ENCODE peak calls at places on chromosomes 13 and 19, in five cellular contexts. H is sigmoid colon, P is type B pancreatic cell, I is AG10803, A is endothelial cell. D is an unnamed sample.

GRCh38 chr13:25225970-25226369 is 53.9 kb upstream of the AMER2 start:
- DNase-seq in I (no peak), P (no peak), H (no peak), A (no peak), D (no peak)

GRCh38 chr13:24280722-24281121 is 28.7 kb upstream of the C1QTNF9 start:
- DNase-seq in A (no peak), H (no peak), P (no peak), I (no peak), D (no peak)

GRCh38 chr13:90302113-90302512 is 1045.4 kb upstream of the MIR17HG start:
- DNase-seq in A (no peak), P (no peak), I (peak), H (no peak), D (no peak)

GRCh38 chr19:4662812-4663211 is 7.3 kb downstream of the MYDGF start:
- DNase-seq in A (no peak), H (no peak), P (no peak), I (no peak), D (no peak)

GRCh38 chr13:109274188-109274821 is 512.1 kb downstream of the IRS2 start:
- DNase-seq in H (no peak), A (no peak), I (peak), P (no peak), D (no peak)

GRCh38 chr13:74641586-74641985 is 507.4 kb upstream of the KLF12 start:
- DNase-seq in I (peak), P (no peak), H (no peak), A (no peak), D (no peak)

GRCh38 chr13:45339867-45340266 is 1.1 kb downstream of the TPT1 start:
- DNase-seq in I (no peak), A (no peak), H (no peak), P (no peak), D (no peak)

GRCh38 chr13:40113644-40114304 is 458.3 kb downstream of the COG6 start:
- DNase-seq in H (no peak), P (no peak), I (peak), A (no peak), D (no peak)

GRCh38 chr19:31232871-31233270 is 116.4 kb downstream of the TSHZ3 start:
- DNase-seq in H (no peak), A (no peak), P (no peak), I (peak), D (no peak)

GRCh38 chr13:110551284-110551683 is 10.2 kb downstream of the RAB20 start:
- DNase-seq in I (no peak), A (no peak), P (no peak), H (no peak), D (no peak)

GRCh38 chr13:47521895-47522487 is 479.1 kb downstream of the SUCLA2 start:
- DNase-seq in A (no peak), I (no peak), H (no peak), P (no peak), D (no peak)

GRCh38 chr13:111360452-111360851 is 40.0 kb downstream of the TEX29 start:
- DNase-seq in H (no peak), I (no peak), A (no peak), P (no peak), D (no peak)

GRCh38 chr19:29457413-29457812 is 68.4 kb upstream of the VSTM2B start:
- DNase-seq in I (no peak), P (peak), H (no peak), A (no peak), D (no peak)

GRCh38 chr13:51923983-51924539 is 62.3 kb downstream of the CCDC70 start:
- DNase-seq in A (peak), I (no peak), H (no peak), P (peak), D (no peak)

GRCh38 chr13:110106726-110107125 is 200.2 kb downstream of the COL4A1 start:
- DNase-seq in P (no peak), H (peak), I (peak), A (no peak), D (no peak)

GRCh38 chr19:34241513-34242337 is 12.6 kb upstream of the GARRE1 start:
- DNase-seq in I (no peak), P (peak), A (peak), H (no peak), D (peak)

GRCh38 chr13:34756572-34756971 is 185.5 kb upstream of the NBEA start:
- DNase-seq in H (no peak), A (no peak), I (no peak), P (no peak), D (no peak)

GRCh38 chr13:26873174-26873698 is 112.7 kb upstream of the GPR12 start:
- DNase-seq in H (no peak), A (no peak), I (no peak), P (no peak), D (no peak)

GRCh38 chr13:26867451-26868067 is 107.0 kb upstream of the GPR12 start:
- DNase-seq in H (no peak), A (peak), I (peak), P (no peak), D (no peak)

GRCh38 chr13:26878465-26878864 is 117.9 kb upstream of the GPR12 start:
- DNase-seq in I (no peak), H (no peak), A (no peak), P (no peak), D (no peak)

DNA sequence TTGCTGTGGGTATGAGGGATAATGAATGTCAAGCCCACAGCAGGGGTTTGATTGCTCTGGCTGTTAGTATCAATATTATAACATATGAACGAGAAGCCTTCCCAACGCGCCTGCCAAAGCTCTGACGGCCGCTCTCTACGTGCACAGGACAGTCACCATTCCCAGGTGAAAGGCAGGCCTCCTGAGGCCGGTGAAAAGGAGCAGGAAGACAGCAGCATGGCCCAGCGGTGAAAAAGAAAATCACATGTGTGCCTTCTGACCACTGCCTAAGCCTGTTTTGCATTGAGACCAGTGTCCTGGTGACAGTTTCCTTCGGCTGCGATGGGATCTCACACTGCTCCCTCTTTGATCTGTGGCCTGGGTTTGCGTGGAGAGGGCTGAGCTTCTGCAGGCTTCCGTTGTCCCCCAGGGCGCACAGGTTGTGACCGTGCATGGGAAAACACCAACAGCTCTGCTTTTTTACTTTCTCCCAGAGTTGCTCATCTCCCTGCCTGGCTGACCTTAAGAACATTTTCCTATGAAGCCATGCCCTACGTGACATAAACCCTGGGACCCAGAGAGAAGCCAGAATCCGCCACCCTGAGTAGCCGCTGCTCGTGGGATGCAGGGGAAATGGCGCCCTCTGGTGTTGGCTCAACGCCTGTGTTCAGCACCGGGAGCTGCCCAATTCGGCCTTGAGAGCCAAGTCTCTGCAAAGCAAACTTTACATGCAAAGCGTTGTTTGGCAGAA is 112.0 kb upstream of the GPR12 start:
- DNase-seq in H (no peak), P (no peak), A (peak), I (peak), D (peak)
- TF ChIP-seq CTCF in H (peak), P (peak), A (peak), I (peak), D (peak)

DNA sequence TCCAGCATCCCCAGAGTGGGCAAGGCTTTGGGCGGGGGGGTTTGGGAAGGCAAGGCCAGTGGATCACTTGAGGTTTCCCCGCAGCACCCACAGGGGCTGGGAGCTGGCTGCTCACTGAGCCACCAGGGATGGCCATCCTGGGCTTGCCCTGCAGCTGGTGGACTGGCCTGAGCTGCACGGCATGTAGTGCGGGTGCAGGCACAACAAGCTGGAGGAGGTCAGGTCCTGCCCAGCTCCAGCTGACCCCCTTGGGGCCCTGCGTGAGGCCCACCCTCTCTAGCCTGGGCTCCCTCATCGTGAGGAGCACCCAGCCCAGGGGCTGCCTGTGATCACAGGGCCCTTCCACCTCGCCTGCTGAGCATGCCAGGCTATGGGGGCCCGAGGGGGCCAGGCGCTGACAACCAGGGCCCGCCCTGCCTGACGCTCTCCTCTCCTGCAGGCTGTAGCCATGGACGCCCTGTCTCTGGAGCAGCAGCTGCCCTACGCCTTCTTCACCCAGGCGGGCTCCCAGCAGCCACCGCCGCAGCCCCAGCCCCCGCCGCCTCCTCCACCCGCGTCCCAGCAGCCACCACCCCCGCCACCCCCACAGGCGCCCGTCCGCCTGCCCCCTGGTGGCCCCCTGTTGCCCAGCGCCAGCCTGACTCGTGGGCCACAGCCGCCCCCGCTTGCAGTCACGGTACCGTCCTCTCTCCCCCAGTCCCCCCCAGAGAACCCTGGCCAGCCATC is 22.9 kb downstream of the COMP start:
- DNase-seq in I (no peak), H (no peak), P (no peak), A (no peak), D (peak)
- TF ChIP-seq CTCF in I (no peak), H (no peak), P (no peak), A (peak), D (peak)

GRCh38 chr19:56347163-56347778 is 32.6 kb upstream of the ZSCAN5A start:
- DNase-seq in H (no peak), P (no peak), A (no peak), I (no peak), D (no peak)

GRCh38 chr19:56351208-56351607 is 36.6 kb upstream of the ZSCAN5A start:
- DNase-seq in P (no peak), I (no peak), H (no peak), A (no peak), D (no peak)

GRCh38 chr19:56350416-56351045 is 35.9 kb upstream of the ZSCAN5A start:
- DNase-seq in P (no peak), A (peak), H (no peak), I (peak), D (peak)

GRCh38 chr19:56348289-56348877 is 33.7 kb upstream of the ZSCAN5A start:
- DNase-seq in A (no peak), H (no peak), I (no peak), P (no peak), D (no peak)
- TF ChIP-seq CTCF in A (peak), H (no peak), I (peak), P (peak), D (no peak)

GRCh38 chr13:28865312-28865711 is 45.2 kb downstream of the MTUS2 start:
- DNase-seq in A (no peak), P (no peak), I (no peak), H (no peak), D (no peak)

GRCh38 chr13:28867564-28867963 is 47.4 kb downstream of the MTUS2 start:
- DNase-seq in A (no peak), P (no peak), I (no peak), H (no peak), D (no peak)

GRCh38 chr13:28864544-28864943 is 44.4 kb downstream of the MTUS2 start:
- DNase-seq in I (no peak), A (no peak), P (no peak), H (no peak), D (no peak)

GRCh38 chr13:28866932-28867331 is 46.8 kb downstream of the MTUS2 start:
- DNase-seq in I (no peak), A (no peak), P (no peak), H (no peak), D (no peak)

GRCh38 chr13:28865951-28866350 is 45.8 kb downstream of the MTUS2 start:
- DNase-seq in H (no peak), A (no peak), P (no peak), I (no peak), D (no peak)
- TF ChIP-seq CTCF in H (no peak), A (no peak), P (no peak), I (no peak), D (no peak)

GRCh38 chr13:112711528-112712265 is 21.9 kb downstream of the ATP11A start:
- DNase-seq in I (peak), A (peak), P (no peak), H (peak), D (peak)
- TF ChIP-seq CTCF in I (peak), A (peak), P (peak), H (no peak), D (peak)

GRCh38 chr19:1151917-1152601 is 22.0 kb downstream of the SBNO2 start:
- DNase-seq in A (no peak), H (no peak), P (no peak), I (peak), D (no peak)
- TF ChIP-seq CTCF in A (no peak), H (no peak), P (no peak), I (no peak), D (no peak)

DNA sequence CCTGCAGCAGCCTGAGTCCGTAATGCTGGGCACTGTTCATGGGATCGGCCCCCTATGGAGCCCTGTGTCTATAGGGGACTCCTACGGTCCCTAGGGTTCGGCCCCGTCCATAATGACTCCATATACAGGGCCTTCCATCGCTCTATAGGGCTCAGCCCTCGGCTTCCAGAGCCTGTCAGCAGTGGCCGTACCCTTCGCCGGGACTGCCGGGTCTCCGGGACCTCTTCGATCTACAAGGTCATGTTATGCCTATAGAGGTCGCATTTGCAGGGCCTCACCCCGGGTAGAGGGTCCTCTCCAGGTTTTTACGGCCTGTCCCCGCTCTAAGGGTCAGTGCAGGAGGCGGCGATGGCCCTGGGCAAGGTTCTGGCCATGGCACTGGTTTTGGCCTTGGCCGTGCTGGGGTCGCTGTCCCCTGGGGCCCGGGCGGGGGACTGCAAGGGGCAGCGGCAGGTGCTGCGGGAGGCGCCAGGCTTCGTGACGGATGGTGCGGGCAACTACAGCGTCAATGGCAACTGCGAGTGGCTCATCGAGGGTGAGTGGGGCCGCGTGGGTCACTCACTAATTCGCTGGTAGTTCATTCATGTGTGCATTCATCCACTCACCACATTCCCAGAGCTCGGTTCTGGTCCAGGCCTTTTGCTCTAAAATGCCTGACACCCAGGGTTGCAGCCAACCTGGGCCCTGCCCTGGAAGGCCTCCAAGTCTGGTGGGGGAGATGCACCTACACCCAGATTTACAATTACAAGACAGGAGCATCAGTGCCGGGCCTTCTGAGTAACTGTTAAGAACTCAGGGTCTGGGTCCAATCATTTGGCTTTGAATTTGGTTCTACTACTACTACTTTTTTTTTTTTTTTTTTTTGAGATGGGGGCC is 699 bp downstream of the MEGF8 start:
- DNase-seq in P (no peak), H (no peak), A (peak), I (no peak), D (peak)
- TF ChIP-seq CTCF in P (peak), H (no peak), A (no peak), I (peak), D (peak)

GRCh38 chr19:12802267-12803106 is 618 bp downstream of the THSD8 start:
- DNase-seq in A (no peak), I (no peak), H (no peak), P (no peak), D (no peak)

GRCh38 chr19:12800344-12800732 is 1.3 kb downstream of the PRDX2 start:
- DNase-seq in A (no peak), H (no peak), P (no peak), I (no peak), D (no peak)

GRCh38 chr19:12799723-12800343 is 1.8 kb downstream of the PRDX2 start:
- DNase-seq in A (no peak), H (no peak), I (no peak), P (no peak), D (no peak)

GRCh38 chr19:12800873-12801465 is 631 bp downstream of the PRDX2 start:
- DNase-seq in A (peak), I (no peak), H (no peak), P (no peak), D (peak)

DNA sequence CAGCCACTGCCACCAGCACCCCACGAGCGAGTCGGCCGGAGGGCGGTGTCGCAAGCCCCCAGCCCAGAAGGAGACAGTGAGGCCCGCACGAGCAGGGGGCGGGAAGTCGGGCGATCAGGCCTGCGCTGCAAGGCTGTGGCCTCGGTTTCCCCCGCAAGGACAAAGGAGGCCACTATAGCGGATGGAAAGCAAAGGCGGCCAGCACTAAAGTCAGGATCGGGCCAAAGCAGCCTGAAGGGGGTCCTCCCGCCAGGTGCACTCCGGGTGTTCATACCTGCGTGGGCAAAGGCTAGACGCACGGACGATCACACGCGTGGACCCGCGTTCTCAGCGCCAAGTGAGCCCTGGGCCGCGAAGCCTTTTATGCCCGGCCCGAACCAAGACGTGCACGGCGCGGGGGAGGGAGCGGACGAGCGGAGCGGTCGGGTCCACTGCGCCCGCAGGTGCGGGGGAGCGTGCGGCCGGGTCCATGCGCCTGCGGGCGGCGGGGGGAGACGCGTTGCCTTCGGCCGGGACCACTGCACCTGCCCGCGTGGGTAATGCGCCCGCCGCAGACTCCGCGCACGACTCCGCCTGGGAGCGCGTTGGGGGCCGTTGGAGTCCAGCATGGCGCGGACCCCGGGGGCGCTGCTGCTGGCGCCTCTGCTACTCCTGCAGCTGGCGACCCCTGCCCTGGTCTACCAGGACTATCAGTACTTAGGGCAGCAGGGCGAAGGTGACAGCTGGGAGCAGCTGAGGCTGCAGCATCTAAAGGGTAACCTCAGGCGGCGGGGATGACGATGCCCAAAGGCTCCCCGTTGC is at the start of the genes PRDX2 and THSD8:
- DNase-seq in A (peak), P (peak), I (peak), H (peak), D (peak)
- TF ChIP-seq CTCF in A (no peak), P (peak), I (no peak), H (no peak), D (peak)